ENCODE peak calls at places on chromosomes 6 and 20, in five cellular contexts. D is T-helper 1 cell, W is hepatocyte, L is fibroblast of pulmonary artery, H is neural crest cell. P is an unnamed sample.

GRCh38 chr20:54228841-54229240 is 21.0 kb downstream of the PFDN4 start:
- DNase-seq in D (no peak), W (no peak), L (peak), H (no peak), P (no peak)

GRCh38 chr6:149963212-149963461 is 606 bp upstream of the ULBP1 start:
- DNase-seq in D (no peak), W (no peak), L (peak), H (peak), P (peak)

GRCh38 chr6:44712353-44713147 is 325.0 kb downstream of the CDC5L start:
- DNase-seq in D (no peak), W (no peak), L (no peak), H (no peak), P (no peak)

GRCh38 chr20:4929686-4930397 is 71.5 kb downstream of the SLC23A2 start:
- DNase-seq in D (no peak), W (no peak), L (peak), H (no peak), P (no peak)

GRCh38 chr6:32095338-32096086 is 13.6 kb downstream of the TNXB start:
- DNase-seq in D (no peak), W (no peak), L (no peak), H (no peak), P (no peak)

GRCh38 chr6:26532699-26533523 is 5.3 kb upstream of the HMGN4 start:
- DNase-seq in D (peak), W (peak), L (peak), H (peak), P (peak)

GRCh38 chr6:28943557-28944411 is 20.0 kb upstream of the TRIM27 start:
- DNase-seq in D (no peak), W (peak), L (peak), H (peak), P (peak)

GRCh38 chr6:107662333-107662732 is 161.8 kb downstream of the SCML4 start:
- DNase-seq in D (no peak), W (no peak), L (no peak), H (no peak), P (peak)

GRCh38 chr20:44324343-44324742 is 12.5 kb upstream of the R3HDML start:
- DNase-seq in D (no peak), W (no peak), L (no peak), H (no peak), P (peak)

GRCh38 chr6:149922642-149923326 is at the start of gene RAET1G:
- DNase-seq in D (peak), W (peak), L (peak), H (peak), P (peak)

GRCh38 chr6:5090603-5091002 is 5.5 kb downstream of the PPP1R3G start:
- DNase-seq in D (no peak), W (no peak), L (no peak), H (no peak), P (no peak)

GRCh38 chr6:158043586-158044524 is 62.2 kb downstream of the SYNJ2 start:
- DNase-seq in D (no peak), W (peak), L (no peak), H (no peak), P (no peak)

GRCh38 chr6:34560366-34561226 is 4.5 kb upstream of the SPDEF start:
- DNase-seq in D (no peak), W (peak), L (peak), H (peak), P (peak)